ENCODE peak calls at places on chromosome 18, in eight cellular contexts. One of them, this sample, is unnamed.

GRCh38 chr18:26574958-26575864 is 26.9 kb upstream of the KCTD1 start:
- DNase-seq in omental fat pad: no peak
- DNase-seq in breast epithelium: peak
- DNase-seq in prostate gland: peak
- DNase-seq in cardiac muscle cell: peak
- DNase-seq in psoas muscle: peak
- DNase-seq in pancreas: peak
- DNase-seq in GM13977: no peak
- DNase-seq in this sample: peak

GRCh38 chr18:34999734-35000397 is 41.3 kb upstream of the MAPRE2 start:
- DNase-seq in omental fat pad: no peak
- DNase-seq in breast epithelium: no peak
- DNase-seq in prostate gland: no peak
- DNase-seq in cardiac muscle cell: no peak
- DNase-seq in psoas muscle: no peak
- DNase-seq in pancreas: no peak
- DNase-seq in GM13977: no peak
- DNase-seq in this sample: no peak

GRCh38 chr18:22822024-22822423 is 111.1 kb upstream of the RBBP8 start:
- DNase-seq in omental fat pad: no peak
- DNase-seq in breast epithelium: peak
- DNase-seq in prostate gland: no peak
- DNase-seq in cardiac muscle cell: no peak
- DNase-seq in psoas muscle: no peak
- DNase-seq in pancreas: no peak
- DNase-seq in GM13977: no peak
- DNase-seq in this sample: no peak

GRCh38 chr18:60372598-60372997 is at the start of gene MC4R:
- DNase-seq in omental fat pad: no peak
- DNase-seq in breast epithelium: no peak
- DNase-seq in prostate gland: no peak
- DNase-seq in cardiac muscle cell: peak
- DNase-seq in psoas muscle: no peak
- DNase-seq in pancreas: no peak
- DNase-seq in GM13977: no peak
- DNase-seq in this sample: no peak

GRCh38 chr18:10376735-10377134 is 77.7 kb upstream of the APCDD1 start:
- DNase-seq in omental fat pad: no peak
- DNase-seq in breast epithelium: no peak
- DNase-seq in prostate gland: no peak
- DNase-seq in cardiac muscle cell: no peak
- DNase-seq in psoas muscle: no peak
- DNase-seq in pancreas: no peak
- DNase-seq in GM13977: no peak
- DNase-seq in this sample: no peak

GRCh38 chr18:77099501-77100370 is 32.8 kb downstream of the MBP start:
- DNase-seq in omental fat pad: no peak
- DNase-seq in breast epithelium: no peak
- DNase-seq in prostate gland: no peak
- DNase-seq in cardiac muscle cell: no peak
- DNase-seq in psoas muscle: no peak
- DNase-seq in pancreas: no peak
- DNase-seq in GM13977: no peak
- DNase-seq in this sample: no peak

GRCh38 chr18:25516747-25517498 is 165.0 kb upstream of the ZNF521 start:
- DNase-seq in omental fat pad: no peak
- DNase-seq in breast epithelium: no peak
- DNase-seq in prostate gland: no peak
- DNase-seq in cardiac muscle cell: no peak
- DNase-seq in psoas muscle: no peak
- DNase-seq in pancreas: no peak
- DNase-seq in GM13977: no peak
- DNase-seq in this sample: no peak

GRCh38 chr18:63264871-63265270 is 54.7 kb downstream of the BCL2 start:
- DNase-seq in omental fat pad: no peak
- DNase-seq in breast epithelium: no peak
- DNase-seq in prostate gland: no peak
- DNase-seq in cardiac muscle cell: no peak
- DNase-seq in psoas muscle: no peak
- DNase-seq in pancreas: no peak
- DNase-seq in GM13977: no peak
- DNase-seq in this sample: no peak

DNA sequence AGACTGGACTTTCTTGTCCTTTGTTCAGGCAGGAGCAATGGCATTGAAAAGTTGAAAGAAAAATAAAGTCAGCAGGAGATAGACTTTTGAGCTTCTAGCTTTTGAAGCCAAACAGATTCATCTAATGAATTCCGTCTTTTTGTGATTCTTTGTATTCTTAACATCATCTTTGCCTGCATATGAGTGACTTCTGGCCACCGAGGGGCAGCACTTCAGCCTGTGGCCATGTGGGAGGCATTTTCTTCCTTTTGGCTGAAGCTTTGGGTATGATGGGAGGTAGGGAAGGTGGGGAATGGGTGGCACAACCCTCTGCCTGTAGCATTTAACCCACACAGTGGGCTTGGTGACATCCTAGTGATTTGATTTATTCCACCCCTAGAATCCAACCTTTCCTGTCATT is 220.6 kb downstream of the SETBP1 start:
- DNase-seq in omental fat pad: no peak
- DNase-seq in breast epithelium: no peak
- DNase-seq in prostate gland: no peak
- DNase-seq in cardiac muscle cell: no peak
- DNase-seq in psoas muscle: no peak
- DNase-seq in pancreas: no peak
- DNase-seq in GM13977: no peak
- DNase-seq in this sample: no peak
- TF ChIP-seq CTCF in omental fat pad: no peak
- TF ChIP-seq CTCF in breast epithelium: no peak
- TF ChIP-seq CTCF in prostate gland: no peak
- TF ChIP-seq CTCF in cardiac muscle cell: peak
- TF ChIP-seq CTCF in psoas muscle: peak
- TF ChIP-seq CTCF in pancreas: no peak
- TF ChIP-seq CTCF in GM13977: peak
- TF ChIP-seq CTCF in this sample: peak

GRCh38 chr18:49626842-49627360 is 65.0 kb downstream of the LIPG start:
- DNase-seq in omental fat pad: no peak
- DNase-seq in breast epithelium: no peak
- DNase-seq in prostate gland: no peak
- DNase-seq in cardiac muscle cell: no peak
- DNase-seq in psoas muscle: no peak
- DNase-seq in pancreas: peak
- DNase-seq in GM13977: no peak
- DNase-seq in this sample: no peak

GRCh38 chr18:49630246-49630699 is 68.4 kb downstream of the LIPG start:
- DNase-seq in omental fat pad: no peak
- DNase-seq in breast epithelium: peak
- DNase-seq in prostate gland: no peak
- DNase-seq in cardiac muscle cell: no peak
- DNase-seq in psoas muscle: no peak
- DNase-seq in pancreas: peak
- DNase-seq in GM13977: no peak
- DNase-seq in this sample: no peak

GRCh38 chr18:49631146-49631866 is 69.4 kb downstream of the LIPG start:
- DNase-seq in omental fat pad: no peak
- DNase-seq in breast epithelium: no peak
- DNase-seq in prostate gland: no peak
- DNase-seq in cardiac muscle cell: no peak
- DNase-seq in psoas muscle: no peak
- DNase-seq in pancreas: no peak
- DNase-seq in GM13977: no peak
- DNase-seq in this sample: no peak

GRCh38 chr18:49628119-49628518 is 66.3 kb downstream of the LIPG start:
- DNase-seq in omental fat pad: no peak
- DNase-seq in breast epithelium: no peak
- DNase-seq in prostate gland: no peak
- DNase-seq in cardiac muscle cell: no peak
- DNase-seq in psoas muscle: no peak
- DNase-seq in pancreas: peak
- DNase-seq in GM13977: no peak
- DNase-seq in this sample: no peak

DNA sequence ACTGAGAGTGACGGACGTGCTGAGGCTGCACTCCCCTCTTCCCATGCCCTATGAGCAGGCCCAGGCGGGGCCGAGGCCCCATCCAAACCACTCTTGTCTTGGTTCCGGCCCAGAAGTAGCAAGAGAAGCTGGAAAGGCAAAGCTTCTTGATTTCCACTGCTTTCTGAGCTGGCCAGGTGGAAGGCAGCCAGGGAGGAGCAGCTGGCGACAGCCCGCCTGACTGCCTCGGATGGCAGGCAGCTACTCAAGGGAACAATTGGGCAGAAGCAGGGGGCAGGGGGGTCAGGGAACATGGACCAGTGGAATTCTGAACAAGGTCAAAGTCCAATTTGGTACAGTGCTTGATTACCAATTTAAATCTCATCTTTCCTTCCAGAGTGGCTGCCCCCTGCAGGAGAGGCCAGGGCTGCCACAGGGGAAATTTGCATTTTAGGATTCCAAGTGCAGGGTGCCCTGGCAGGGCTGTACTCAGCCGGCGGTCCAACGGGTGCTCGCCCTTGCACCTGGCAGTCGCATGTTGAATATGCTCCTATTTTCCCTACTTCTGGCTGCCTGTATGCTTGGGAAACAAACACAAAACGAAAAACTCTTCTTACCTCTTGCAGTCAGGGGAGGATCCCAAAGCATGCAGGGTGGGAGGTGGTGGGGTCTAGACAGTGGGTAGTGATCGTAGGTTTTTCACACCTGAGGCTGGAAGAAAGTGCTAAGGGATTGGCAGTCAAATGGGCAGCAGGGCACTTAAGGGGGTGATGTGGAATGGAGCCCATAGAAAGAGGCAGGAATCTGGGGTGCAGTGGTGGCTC is 67.3 kb downstream of the LIPG start:
- DNase-seq in omental fat pad: no peak
- DNase-seq in breast epithelium: no peak
- DNase-seq in prostate gland: no peak
- DNase-seq in cardiac muscle cell: no peak
- DNase-seq in psoas muscle: peak
- DNase-seq in pancreas: peak
- DNase-seq in GM13977: no peak
- DNase-seq in this sample: no peak
- TF ChIP-seq CTCF in omental fat pad: no peak
- TF ChIP-seq CTCF in breast epithelium: no peak
- TF ChIP-seq CTCF in prostate gland: peak
- TF ChIP-seq CTCF in cardiac muscle cell: peak
- TF ChIP-seq CTCF in psoas muscle: no peak
- TF ChIP-seq CTCF in pancreas: peak
- TF ChIP-seq CTCF in GM13977: peak
- TF ChIP-seq CTCF in this sample: peak

DNA sequence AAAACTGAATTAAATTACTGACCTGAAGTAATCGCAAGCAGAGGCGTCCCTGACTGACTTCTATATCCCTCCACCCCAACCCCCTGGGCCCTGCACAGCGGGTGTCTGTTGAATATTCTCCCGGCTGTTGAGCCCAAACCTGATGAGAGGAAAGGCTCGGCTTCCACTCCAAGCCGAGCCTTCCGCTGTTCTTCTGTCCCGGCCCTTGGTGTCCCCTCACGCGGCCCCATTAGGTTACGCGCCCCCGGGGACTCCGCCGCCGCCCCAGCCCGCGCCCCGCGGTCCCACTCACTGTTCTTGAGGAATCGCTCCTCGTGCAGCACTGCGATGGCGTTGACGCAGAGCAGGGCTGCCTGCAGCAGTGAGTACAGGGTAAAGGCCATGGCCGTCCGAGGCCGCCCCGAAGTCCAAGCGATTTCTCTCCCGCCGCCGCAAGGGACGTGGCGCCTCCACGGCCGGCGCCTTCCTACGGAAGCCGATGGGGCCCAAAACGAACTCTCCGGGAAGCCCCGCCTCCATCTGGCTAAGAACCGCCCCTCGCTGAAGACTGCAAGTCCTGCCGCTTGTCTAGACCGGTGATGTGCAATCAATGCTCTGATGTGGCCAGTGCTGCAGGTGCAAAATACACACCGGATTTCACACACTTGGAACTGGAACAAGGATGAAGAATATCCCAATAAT is at the start of gene IER3IP1:
- DNase-seq in omental fat pad: peak
- DNase-seq in breast epithelium: peak
- DNase-seq in prostate gland: peak
- DNase-seq in cardiac muscle cell: peak
- DNase-seq in psoas muscle: peak
- DNase-seq in pancreas: peak
- DNase-seq in GM13977: peak
- DNase-seq in this sample: peak
- TF ChIP-seq CTCF in omental fat pad: no peak
- TF ChIP-seq CTCF in breast epithelium: peak
- TF ChIP-seq CTCF in prostate gland: peak
- TF ChIP-seq CTCF in cardiac muscle cell: no peak
- TF ChIP-seq CTCF in psoas muscle: peak
- TF ChIP-seq CTCF in pancreas: no peak
- TF ChIP-seq CTCF in GM13977: no peak
- TF ChIP-seq CTCF in this sample: peak

GRCh38 chr18:51169731-51170130 is 27.8 kb downstream of the MEX3C start:
- DNase-seq in omental fat pad: no peak
- DNase-seq in breast epithelium: no peak
- DNase-seq in prostate gland: no peak
- DNase-seq in cardiac muscle cell: no peak
- DNase-seq in psoas muscle: no peak
- DNase-seq in pancreas: no peak
- DNase-seq in GM13977: no peak
- DNase-seq in this sample: no peak

GRCh38 chr18:51168960-51169662 is 28.4 kb downstream of the MEX3C start:
- DNase-seq in omental fat pad: no peak
- DNase-seq in breast epithelium: no peak
- DNase-seq in prostate gland: no peak
- DNase-seq in cardiac muscle cell: no peak
- DNase-seq in psoas muscle: no peak
- DNase-seq in pancreas: no peak
- DNase-seq in GM13977: peak
- DNase-seq in this sample: no peak

GRCh38 chr18:51170689-51171088 is 26.8 kb downstream of the MEX3C start:
- DNase-seq in omental fat pad: no peak
- DNase-seq in breast epithelium: no peak
- DNase-seq in prostate gland: no peak
- DNase-seq in cardiac muscle cell: no peak
- DNase-seq in psoas muscle: no peak
- DNase-seq in pancreas: no peak
- DNase-seq in GM13977: no peak
- DNase-seq in this sample: no peak

GRCh38 chr18:51165296-51165695 is 32.2 kb downstream of the MEX3C start:
- DNase-seq in omental fat pad: no peak
- DNase-seq in breast epithelium: peak
- DNase-seq in prostate gland: no peak
- DNase-seq in cardiac muscle cell: no peak
- DNase-seq in psoas muscle: no peak
- DNase-seq in pancreas: no peak
- DNase-seq in GM13977: no peak
- DNase-seq in this sample: no peak

DNA sequence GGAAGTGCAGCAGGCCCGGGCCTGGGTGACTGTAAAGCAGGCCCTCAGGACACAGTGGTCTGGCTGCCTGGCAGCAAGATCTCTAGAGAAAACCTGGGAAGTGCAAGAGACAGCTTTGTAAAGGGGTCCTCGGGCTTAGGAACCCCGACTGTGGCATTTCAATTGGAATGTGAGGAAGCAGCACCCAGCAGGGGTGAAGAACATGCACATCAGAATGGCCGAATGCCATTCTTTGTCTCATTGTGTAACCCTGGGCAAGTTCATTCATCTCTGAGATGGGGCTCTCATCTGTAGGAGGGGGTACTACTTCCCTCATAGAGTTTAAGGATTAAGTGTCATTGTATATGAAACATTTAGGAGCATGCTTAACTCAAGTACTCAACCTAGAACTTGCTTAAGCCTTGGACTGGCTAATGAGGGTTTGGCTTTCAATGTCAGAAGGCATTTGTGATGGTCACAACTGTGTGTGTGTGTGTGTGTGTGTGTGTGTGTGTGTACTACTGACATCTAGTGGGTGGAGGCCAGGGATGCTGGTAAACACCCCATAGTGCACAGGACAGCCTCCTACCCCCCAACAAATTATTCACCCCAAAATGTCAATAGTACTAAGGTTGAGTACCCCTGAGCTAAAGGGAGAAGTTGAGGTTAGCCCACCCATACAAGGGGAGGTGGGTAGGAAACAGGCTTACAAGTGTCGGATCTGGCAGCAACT is 29.3 kb downstream of the MEX3C start:
- DNase-seq in omental fat pad: no peak
- DNase-seq in breast epithelium: no peak
- DNase-seq in prostate gland: no peak
- DNase-seq in cardiac muscle cell: no peak
- DNase-seq in psoas muscle: no peak
- DNase-seq in pancreas: no peak
- DNase-seq in GM13977: no peak
- DNase-seq in this sample: no peak
- TF ChIP-seq CTCF in omental fat pad: no peak
- TF ChIP-seq CTCF in breast epithelium: no peak
- TF ChIP-seq CTCF in prostate gland: no peak
- TF ChIP-seq CTCF in cardiac muscle cell: no peak
- TF ChIP-seq CTCF in psoas muscle: no peak
- TF ChIP-seq CTCF in pancreas: no peak
- TF ChIP-seq CTCF in GM13977: peak
- TF ChIP-seq CTCF in this sample: no peak

This sample was measured in keratinocyte.